ENCODE peak calls at places on chromosome 12, in four cellular contexts. U, P, K and J are unnamed samples.

GRCh38 chr12:68505915-68506314 is 104.8 kb upstream of the RAP1B start:
- ATAC-seq in U (no peak), P (no peak), K (no peak), J (no peak)

GRCh38 chr12:12185424-12185823 is 81.4 kb downstream of the LRP6 start:
- ATAC-seq in P (no peak), U (no peak), K (no peak), J (no peak)

GRCh38 chr12:14264316-14264715 is 101.2 kb upstream of the ATF7IP start:
- ATAC-seq in P (no peak), K (no peak), U (peak), J (no peak)

GRCh38 chr12:127479256-127479655 is 787.7 kb upstream of the TMEM132C start:
- ATAC-seq in U (no peak), K (no peak), P (no peak), J (no peak)

GRCh38 chr12:6171409-6172015 is 28.7 kb upstream of the CD9 start:
- ATAC-seq in P (peak), K (peak), U (no peak), J (no peak)

GRCh38 chr12:127401005-127401404 is 866.0 kb upstream of the TMEM132C start:
- ATAC-seq in K (no peak), P (no peak), U (peak), J (no peak)

GRCh38 chr12:75257510-75257909 is 47.9 kb upstream of the KCNC2 start:
- ATAC-seq in K (no peak), U (no peak), P (no peak), J (peak)

GRCh38 chr12:56326126-56326525 is 7.7 kb downstream of the PAN2 start:
- ATAC-seq in P (no peak), K (no peak), U (no peak), J (no peak)

GRCh38 chr12:116087962-116088361 is 189.5 kb downstream of the MED13L start:
- ATAC-seq in K (no peak), P (no peak), U (no peak), J (no peak)

GRCh38 chr12:48690990-48691389 is 9.0 kb upstream of the KANSL2 start:
- ATAC-seq in P (no peak), U (no peak), K (peak), J (no peak)

GRCh38 chr12:88600272-88600671 is 20.0 kb upstream of the KITLG start:
- ATAC-seq in P (no peak), K (no peak), U (peak), J (no peak)

GRCh38 chr12:127636881-127637280 is 630.1 kb upstream of the TMEM132C start:
- ATAC-seq in K (no peak), U (no peak), P (no peak), J (no peak)

GRCh38 chr12:107992870-107993451 is 136.1 kb upstream of the WSCD2 start:
- ATAC-seq in K (no peak), P (no peak), U (peak), J (no peak)

GRCh38 chr12:105987687-105988035 is 151.1 kb downstream of the NUAK1 start:
- ATAC-seq in K (no peak), U (no peak), P (no peak), J (no peak)

GRCh38 chr12:98438826-98439225 is 76.6 kb upstream of the TMPO start:
- ATAC-seq in U (no peak), P (peak), K (peak), J (no peak)

GRCh38 chr12:65740506-65740872 is 83.8 kb upstream of the HMGA2 start:
- ATAC-seq in U (no peak), P (no peak), K (no peak), J (peak)

GRCh38 chr12:122161682-122162081 is 12.3 kb downstream of the IL31 start:
- ATAC-seq in P (no peak), K (no peak), U (no peak), J (no peak)

GRCh38 chr12:128114485-128114884 is 152.5 kb upstream of the TMEM132C start:
- ATAC-seq in K (no peak), P (no peak), U (no peak), J (no peak)

GRCh38 chr12:22121224-22121623 is 75.2 kb downstream of the CMAS start:
- ATAC-seq in P (no peak), K (no peak), U (peak), J (no peak)

GRCh38 chr12:98970210-98970609 is 325.1 kb downstream of the APAF1 start:
- ATAC-seq in U (no peak), K (no peak), P (no peak), J (no peak)

GRCh38 chr12:109586385-109587296 is 13.0 kb downstream of the MVK start:
- ATAC-seq in U (no peak), P (no peak), K (no peak), J (no peak)

GRCh38 chr12:76674669-76675315 is 89.1 kb upstream of the ZDHHC17 start:
- ATAC-seq in P (no peak), K (no peak), U (no peak), J (no peak)

GRCh38 chr12:32027684-32028355 is 68.6 kb downstream of the RESF1 start:
- ATAC-seq in U (no peak), P (no peak), K (no peak), J (no peak)

GRCh38 chr12:114408415-114408814 is 2.5 kb upstream of the TBX5 start:
- ATAC-seq in U (no peak), K (no peak), P (no peak), J (no peak)

GRCh38 chr12:22453511-22453910 is 90.8 kb downstream of the C2CD5 start:
- ATAC-seq in U (no peak), K (no peak), P (no peak), J (no peak)